ENCODE peak calls at places on chromosome 1, in nine cellular contexts. L is HuH-7.5; D is tibial artery; Z is stimulated activated CD8-positive, alpha-beta memory T cell treated with anti-CD3 and anti-CD28 coated beads, Interleukin-15, amount 100 ng/mL, for 24 hours; E is activated naive CD4-positive, alpha-beta T cell treated with anti-CD3 and anti-CD28 coated beads, Interleukin-2, amount 50 U/mL, for 16 hours; A is pancreas; H is brain microvascular endothelial cell; N is GM03348; Y is nucleus accumbens. P is an unnamed sample.

GRCh38 chr1:203346060-203346754 is 4.7 kb downstream of the FMOD start:
- DNase-seq in Y (no peak), D (no peak), N (no peak), Z (no peak), L (no peak), A (no peak), E (no peak), H (no peak), P (no peak)

GRCh38 chr1:154943649-154944421 is 7.3 kb upstream of the PMVK start:
- DNase-seq in H (no peak), A (no peak), N (peak), Y (no peak), D (no peak), Z (no peak), E (peak), L (peak), P (peak)

GRCh38 chr1:89609339-89609725 is 23.6 kb upstream of the LRRC8C start:
- DNase-seq in Z (no peak), L (no peak), N (no peak), E (no peak), H (no peak), D (no peak), Y (no peak), A (no peak), P (no peak)

GRCh38 chr1:50735443-50735842 is 224.6 kb downstream of the FAF1 start:
- DNase-seq in A (no peak), L (peak), Z (no peak), N (peak), E (no peak), D (no peak), H (no peak), Y (no peak), P (no peak)

GRCh38 chr1:171137580-171137979 is 46.9 kb downstream of the FMO3 start:
- DNase-seq in N (no peak), H (no peak), Z (no peak), Y (no peak), A (no peak), L (no peak), D (no peak), E (no peak), P (no peak)

GRCh38 chr1:211258310-211258755 is 833 bp upstream of the RCOR3 start:
- DNase-seq in Y (peak), N (peak), H (peak), L (peak), E (peak), A (peak), Z (no peak), D (peak), P (peak)

GRCh38 chr1:3078941-3079340 is 9.9 kb downstream of the PRDM16 start:
- DNase-seq in N (no peak), D (no peak), E (no peak), Z (no peak), A (no peak), L (no peak), Y (no peak), H (no peak), P (no peak)

GRCh38 chr1:87242445-87243185 is 86.1 kb upstream of the LMO4 start:
- DNase-seq in L (no peak), A (no peak), Y (no peak), D (no peak), H (no peak), N (no peak), Z (no peak), E (no peak), P (no peak)

GRCh38 chr1:51472349-51472748 is 46.7 kb downstream of the EPS15 start:
- DNase-seq in N (peak), D (no peak), A (no peak), L (no peak), H (no peak), Y (no peak), E (no peak), Z (no peak), P (no peak)

GRCh38 chr1:59025898-59026426 is 242.1 kb upstream of the JUN start:
- DNase-seq in D (no peak), H (no peak), Z (no peak), L (no peak), Y (no peak), E (no peak), A (no peak), N (peak), P (no peak)

GRCh38 chr1:184890539-184890973 is 83.8 kb downstream of the NIBAN1 start:
- DNase-seq in D (no peak), Z (no peak), A (peak), E (no peak), H (peak), Y (no peak), N (no peak), L (no peak), P (no peak)

GRCh38 chr1:11168731-11169130 is 20.4 kb upstream of the ANGPTL7 start:
- DNase-seq in N (no peak), H (no peak), Y (no peak), Z (no peak), A (no peak), L (no peak), D (no peak), E (no peak), P (no peak)

GRCh38 chr1:31936278-31936965 is 1.7 kb downstream of the PTP4A2 start:
- DNase-seq in E (no peak), Z (no peak), A (no peak), H (no peak), N (no peak), D (no peak), L (no peak), Y (no peak), P (no peak)

GRCh38 chr1:206555473-206555935 is 48.2 kb downstream of the RASSF5 start:
- DNase-seq in D (no peak), E (no peak), Z (no peak), H (peak), A (no peak), L (peak), N (peak), Y (no peak), P (peak)

GRCh38 chr1:157198619-157199420 is 60.6 kb upstream of the ETV3 start:
- DNase-seq in N (no peak), L (no peak), Z (no peak), E (no peak), Y (no peak), A (no peak), H (no peak), D (no peak), P (no peak)

GRCh38 chr1:191888996-191889622 is 269.2 kb upstream of the RGS18 start:
- DNase-seq in Z (no peak), E (no peak), H (no peak), Y (no peak), N (no peak), D (no peak), L (no peak), A (no peak), P (no peak)

GRCh38 chr1:17615959-17616358 is 76.5 kb downstream of the ARHGEF10L start:
- DNase-seq in L (no peak), A (no peak), N (no peak), Z (no peak), Y (no peak), D (no peak), E (no peak), H (no peak), P (no peak)

GRCh38 chr1:26127235-26128163 is 15.9 kb downstream of the PDIK1L start:
- DNase-seq in Y (no peak), D (no peak), E (no peak), L (no peak), Z (no peak), H (no peak), A (no peak), N (no peak), P (no peak)

GRCh38 chr1:218397752-218398339 is 52.7 kb downstream of the TGFB2 start:
- DNase-seq in A (peak), Y (no peak), H (peak), D (no peak), E (no peak), L (peak), Z (no peak), N (peak), P (no peak)

GRCh38 chr1:25011966-25012625 is 82.0 kb upstream of the RUNX3 start:
- DNase-seq in H (no peak), Y (no peak), D (no peak), Z (no peak), L (no peak), A (no peak), N (no peak), E (no peak), P (no peak)

GRCh38 chr1:110123224-110123623 is 11.0 kb downstream of the UBL4B start:
- DNase-seq in Z (no peak), Y (no peak), D (no peak), L (no peak), E (no peak), A (no peak), N (peak), H (no peak), P (no peak)

GRCh38 chr1:100708476-100709062 is 11.0 kb upstream of the VCAM1 start:
- DNase-seq in H (no peak), N (no peak), L (no peak), D (no peak), E (no peak), Z (no peak), A (no peak), Y (no peak), P (no peak)

GRCh38 chr1:167667536-167667935 is 37.5 kb downstream of the RCSD1 start:
- DNase-seq in H (no peak), E (no peak), Z (no peak), N (no peak), A (no peak), L (no peak), D (no peak), Y (no peak), P (no peak)

GRCh38 chr1:8711873-8712412 is 105.5 kb downstream of the RERE start:
- DNase-seq in Y (no peak), Z (no peak), E (no peak), H (no peak), L (no peak), N (no peak), D (no peak), A (no peak), P (no peak)

GRCh38 chr1:25808481-25809244 is 8.7 kb downstream of the SELENON start:
- DNase-seq in A (no peak), D (peak), Y (no peak), Z (no peak), H (no peak), N (no peak), L (no peak), E (no peak), P (no peak)

GRCh38 chr1:74712863-74713262 is 20.0 kb downstream of the CRYZ start:
- DNase-seq in H (no peak), D (no peak), N (no peak), Z (no peak), Y (no peak), A (no peak), L (no peak), E (no peak), P (no peak)

GRCh38 chr1:11109361-11109760 is 9.7 kb upstream of the EXOSC10 start:
- DNase-seq in E (no peak), H (no peak), N (no peak), Y (no peak), Z (no peak), A (no peak), L (no peak), D (no peak), P (no peak)

GRCh38 chr1:243313635-243314536 is 58.0 kb downstream of the SDCCAG8 start:
- DNase-seq in E (no peak), A (no peak), H (no peak), N (no peak), Z (no peak), Y (no peak), D (no peak), L (no peak), P (no peak)

GRCh38 chr1:95381980-95382379 is 148.0 kb downstream of the RWDD3 start:
- DNase-seq in E (no peak), L (no peak), Y (no peak), N (no peak), A (no peak), Z (no peak), D (no peak), H (no peak), P (no peak)

GRCh38 chr1:78304766-78305165 is 186.0 kb upstream of the PTGFR start:
- DNase-seq in Z (no peak), D (no peak), A (no peak), H (no peak), Y (no peak), L (no peak), E (no peak), N (no peak), P (no peak)

GRCh38 chr1:203751051-203751450 is 13.9 kb upstream of the LAX1 start:
- DNase-seq in H (peak), E (no peak), Y (no peak), L (no peak), N (peak), A (no peak), Z (no peak), D (no peak), P (no peak)

GRCh38 chr1:192951961-192952460 is 107.1 kb downstream of the UCHL5 start:
- DNase-seq in E (no peak), D (no peak), Y (no peak), A (no peak), N (peak), L (no peak), H (peak), Z (no peak), P (no peak)

GRCh38 chr1:42916839-42917495 is 41.7 kb downstream of the SLC2A1 start:
- DNase-seq in Z (no peak), H (no peak), L (no peak), D (peak), E (no peak), N (no peak), A (no peak), Y (no peak), P (no peak)

GRCh38 chr1:31523769-31524168 is 52.5 kb upstream of the TINAGL1 start:
- DNase-seq in D (peak), Z (no peak), H (no peak), Y (no peak), A (peak), E (no peak), N (no peak), L (no peak), P (no peak)

GRCh38 chr1:224759570-224760562 is 143.7 kb downstream of the CNIH3 start:
- DNase-seq in H (no peak), D (no peak), Z (no peak), Y (no peak), L (no peak), E (no peak), N (no peak), A (no peak), P (no peak)

GRCh38 chr1:209335090-209335692 is 248.3 kb upstream of the CAMK1G start:
- DNase-seq in Y (no peak), N (peak), L (peak), H (peak), E (no peak), D (no peak), Z (no peak), A (no peak), P (no peak)

GRCh38 chr1:39776400-39776713 is 5.2 kb upstream of the OXCT2 start:
- DNase-seq in Y (no peak), N (no peak), E (no peak), Z (no peak), H (no peak), D (no peak), L (no peak), A (no peak), P (no peak)